ENCODE peak calls at places on chromosomes 13 and 19, in nine cellular contexts. P, M, X, O, T, L, Q, N and W are unnamed samples.

GRCh38 chr19:57351867-57352266 is 796 bp downstream of the ZNF304 start:
- DNase-seq in P (no peak), M (peak), X (no peak), O (no peak), T (no peak), L (no peak), Q (no peak), N (no peak), W (no peak)

GRCh38 chr19:32675720-32676185 is at the start of gene RGS9BP:
- DNase-seq in P (no peak), M (peak), X (peak), O (peak), T (no peak), L (peak), Q (peak), N (peak), W (no peak)

GRCh38 chr19:3403489-3404323 is 37.3 kb downstream of the NFIC start:
- DNase-seq in P (no peak), M (peak), X (no peak), O (no peak), T (no peak), L (peak), Q (peak), N (peak), W (no peak)

GRCh38 chr13:41544824-41545707 is 87.7 kb downstream of the RGCC start:
- DNase-seq in P (no peak), M (no peak), X (peak), O (no peak), T (no peak), L (no peak), Q (no peak), N (no peak), W (no peak)

GRCh38 chr13:76663941-76664340 is 222.3 kb downstream of the KCTD12 start:
- DNase-seq in P (no peak), M (peak), X (no peak), O (no peak), T (no peak), L (no peak), Q (peak), N (no peak), W (no peak)

GRCh38 chr13:79671420-79671819 is 190.5 kb downstream of the NDFIP2 start:
- DNase-seq in P (no peak), M (no peak), X (no peak), O (no peak), T (no peak), L (no peak), Q (no peak), N (no peak), W (no peak)

GRCh38 chr19:10430505-10431253 is 10.3 kb downstream of the PDE4A start:
- DNase-seq in P (no peak), M (no peak), X (no peak), O (peak), T (no peak), L (peak), Q (no peak), N (peak), W (no peak)

GRCh38 chr13:47085346-47085745 is 188.5 kb upstream of the HTR2A start:
- DNase-seq in P (no peak), M (peak), X (no peak), O (no peak), T (no peak), L (no peak), Q (no peak), N (no peak), W (no peak)

GRCh38 chr13:29452773-29453574 is 142.5 kb downstream of the SLC7A1 start:
- DNase-seq in P (no peak), M (peak), X (no peak), O (no peak), T (no peak), L (no peak), Q (no peak), N (peak), W (no peak)

GRCh38 chr13:96130818-96131217 is 40.9 kb downstream of the HS6ST3 start:
- DNase-seq in P (no peak), M (no peak), X (no peak), O (no peak), T (no peak), L (no peak), Q (no peak), N (no peak), W (no peak)

GRCh38 chr13:31328549-31329229 is 128.9 kb downstream of the B3GLCT start:
- DNase-seq in P (no peak), M (peak), X (peak), O (no peak), T (no peak), L (no peak), Q (no peak), N (no peak), W (no peak)

GRCh38 chr19:36032251-36033104 is at the start of gene CLIP3:
- DNase-seq in P (no peak), M (peak), X (no peak), O (no peak), T (no peak), L (no peak), Q (peak), N (peak), W (no peak)

GRCh38 chr13:85806553-85807175 is 7.4 kb upstream of the SLITRK6 start:
- DNase-seq in P (no peak), M (peak), X (peak), O (no peak), T (no peak), L (no peak), Q (peak), N (peak), W (peak)

GRCh38 chr19:36573948-36574726 is 1.0 kb upstream of the ZNF529 start:
- DNase-seq in P (no peak), M (peak), X (no peak), O (no peak), T (no peak), L (no peak), Q (no peak), N (no peak), W (no peak)

GRCh38 chr19:33621811-33622504 is at the start of gene CHST8:
- DNase-seq in P (no peak), M (peak), X (no peak), O (no peak), T (no peak), L (no peak), Q (no peak), N (peak), W (no peak)

GRCh38 chr13:94154362-94154761 is 325.1 kb downstream of the DCT start:
- DNase-seq in P (no peak), M (peak), X (no peak), O (no peak), T (no peak), L (no peak), Q (no peak), N (no peak), W (no peak)